ENCODE peak calls at places on chromosomes 13 and 19, in five cellular contexts. Z is mammary epithelial cell, P is osteoblast, G is colonic mucosa, A is endothelial cell of umbilical vein. T is an unnamed sample.

GRCh38 chr13:23867027-23867491 is 22.1 kb downstream of the MIPEP start:
- DNase-seq in Z (peak; percentile 24), P (peak; percentile 56), G (no peak), A (peak; percentile 30), T (peak; percentile 63)

GRCh38 chr19:12527034-12527836 is 24.0 kb downstream of the ZNF564 start:
- DNase-seq in Z (peak; percentile 17), P (no peak), G (no peak), A (peak; percentile 26), T (peak; percentile 32)

GRCh38 chr19:48480151-48480475 is 10.9 kb downstream of the CYTH2 start:
- DNase-seq in Z (no peak), P (peak; percentile 87), G (peak; percentile 45), A (peak; percentile 35), T (peak; percentile 32)

GRCh38 chr13:95679722-95680121 is 2.8 kb downstream of the DNAJC3 start:
- DNase-seq in Z (no peak), P (no peak), G (no peak), A (peak; percentile 10), T (no peak)

GRCh38 chr19:45424191-45425058 is 708 bp upstream of the ERCC1 start:
- DNase-seq in Z (peak; percentile 97), P (peak; percentile 97), G (peak; percentile 70), A (peak; percentile 95), T (peak; percentile 96)

GRCh38 chr19:29715695-29716581 is 877 bp upstream of the C19orf12 start:
- DNase-seq in Z (no peak), P (no peak), G (peak; percentile 59), A (no peak), T (peak; percentile 6)

GRCh38 chr13:66348745-66349720 is 881.1 kb downstream of the PCDH9 start:
- DNase-seq in Z (no peak), P (peak; percentile 10), G (no peak), A (peak; percentile 7), T (no peak)

GRCh38 chr19:17883627-17884413 is 12.1 kb downstream of the SLC5A5 start:
- DNase-seq in Z (no peak), P (peak; percentile 61), G (no peak), A (no peak), T (no peak)

GRCh38 chr13:35818577-35819165 is 312.5 kb downstream of the DCLK1 start:
- DNase-seq in Z (peak; percentile 13), P (peak; percentile 62), G (no peak), A (peak; percentile 43), T (peak; percentile 49)

GRCh38 chr13:94267581-94267980 is 211.9 kb downstream of the DCT start:
- DNase-seq in Z (no peak), P (no peak), G (no peak), A (no peak), T (no peak)

GRCh38 chr13:39788097-39788496 is 132.6 kb downstream of the COG6 start:
- DNase-seq in Z (no peak), P (no peak), G (no peak), A (peak; percentile 42), T (no peak)

GRCh38 chr13:39787086-39787487 is 131.6 kb downstream of the COG6 start:
- DNase-seq in Z (no peak), P (no peak), G (no peak), A (peak; percentile 73), T (no peak)

GRCh38 chr13:39783051-39783450 is 127.6 kb downstream of the COG6 start:
- DNase-seq in Z (no peak), P (no peak), G (no peak), A (peak; percentile 80), T (peak; percentile 39)

GRCh38 chr13:39784347-39784746 is 128.9 kb downstream of the COG6 start:
- DNase-seq in Z (no peak), P (no peak), G (no peak), A (peak; percentile 84), T (no peak)

DNA sequence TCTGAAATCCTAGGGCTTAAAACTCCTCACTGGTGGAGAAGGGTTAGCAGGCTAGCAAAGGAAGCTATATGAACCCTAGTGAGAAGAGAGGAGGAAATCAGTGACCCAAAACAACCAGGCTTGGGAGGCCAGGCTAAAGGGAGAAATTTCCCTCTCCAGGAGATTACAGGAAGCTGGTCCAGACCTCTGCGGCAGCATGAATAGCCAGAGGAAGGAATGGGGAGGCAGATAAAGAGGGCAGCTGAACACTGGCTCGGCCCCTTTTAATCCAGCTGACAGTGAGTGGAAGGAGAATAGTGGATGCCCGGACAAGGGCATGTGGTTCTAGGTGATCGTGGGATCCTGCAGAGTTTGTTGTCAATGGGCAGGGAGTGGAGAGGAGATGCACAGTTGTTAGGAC is 130.6 kb downstream of the COG6 start:
- DNase-seq in Z (no peak), P (no peak), G (no peak), A (peak; percentile 97), T (no peak)
- TF ChIP-seq CTCF in Z (no peak), P (no peak), G (no peak), A (no peak), T (no peak)

DNA sequence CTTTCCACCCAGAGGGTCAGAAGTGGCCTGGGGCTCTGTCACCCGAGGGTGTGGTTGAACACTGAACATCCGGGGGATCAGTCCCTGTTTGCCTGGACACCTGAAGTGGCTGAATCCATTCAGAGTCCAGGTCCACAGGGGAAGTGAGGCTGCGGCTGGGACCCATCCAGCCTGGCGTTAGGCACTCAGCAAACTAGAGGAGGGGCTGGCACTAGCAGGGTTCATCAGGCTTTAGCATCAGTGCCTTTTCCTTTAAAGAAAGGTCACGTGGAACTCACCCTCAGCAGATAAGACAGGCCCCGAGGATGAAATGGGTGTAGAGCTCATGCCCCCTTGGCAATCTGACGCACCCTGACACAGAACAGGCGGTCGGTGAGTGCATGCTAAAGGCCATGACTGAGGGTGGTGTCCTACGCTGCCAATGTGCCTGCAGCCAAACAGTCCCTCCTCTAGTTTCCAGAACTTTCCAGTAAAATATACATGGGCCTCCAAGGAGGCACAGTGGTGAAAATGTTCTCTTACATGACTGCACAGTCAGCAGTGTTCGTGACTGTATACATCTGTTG is 72.4 kb upstream of the ARHGEF7 start:
- DNase-seq in Z (no peak), P (no peak), G (no peak), A (no peak), T (no peak)
- H3K4me3 ChIP-seq in Z (no peak overlapping the region), P (no peak overlapping the region), G (no peak overlapping the region), A (no peak overlapping the region), T (no peak overlapping the region)

DNA sequence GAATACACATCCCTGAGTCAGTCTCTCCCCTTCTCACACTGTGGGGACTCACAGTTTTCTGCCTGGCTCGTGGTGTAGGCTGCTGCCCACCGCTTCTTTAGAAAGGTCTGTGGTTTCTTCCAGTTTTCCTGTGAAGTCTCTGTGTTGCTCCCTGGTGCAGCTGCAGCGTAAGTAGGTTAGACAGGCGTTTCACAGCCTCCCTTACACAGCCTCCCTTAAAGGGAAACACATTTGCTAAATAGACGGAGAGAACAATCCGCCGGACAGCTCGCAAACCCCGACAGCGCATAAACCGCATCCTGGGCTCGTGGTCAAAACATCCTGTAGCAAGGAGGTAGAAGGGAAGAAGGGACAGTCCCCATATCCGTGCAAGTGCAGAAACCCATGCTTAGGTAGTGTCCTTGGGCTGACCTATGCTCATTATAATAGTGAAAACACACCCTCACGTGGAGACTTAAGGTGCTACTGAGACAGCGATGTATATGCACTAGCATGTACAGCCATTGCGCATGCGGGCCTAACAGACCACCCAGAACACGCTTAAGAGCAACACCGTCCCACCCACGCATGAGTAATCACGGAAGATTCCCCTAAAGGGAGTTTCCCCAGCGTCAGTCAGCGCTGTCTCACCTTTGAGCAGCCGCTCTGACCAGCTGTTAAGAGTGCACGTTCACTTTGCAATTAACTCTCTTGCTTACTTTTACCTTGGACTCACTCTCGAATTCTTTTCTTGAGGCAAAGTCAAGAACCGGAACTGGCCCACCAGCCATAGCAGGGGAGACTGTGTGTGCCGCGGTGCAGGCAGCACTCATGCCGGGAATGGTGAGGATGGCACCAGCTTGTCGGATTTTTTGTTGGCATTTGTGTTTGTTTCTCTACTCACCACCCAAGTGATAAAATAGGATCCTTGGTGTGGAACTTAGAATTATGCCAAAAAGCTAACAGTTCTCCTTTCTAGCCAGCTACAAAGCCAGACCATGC is 16.6 kb downstream of the SIGLEC8 start:
- DNase-seq in Z (peak; percentile 58), P (no peak), G (peak; percentile 44), A (no peak), T (peak; percentile 13)
- TF ChIP-seq CTCF in Z (no peak), P (no peak), G (no peak), A (no peak), T (no peak)

GRCh38 chr13:27969073-27969865 is at the start of gene CDX2:
- DNase-seq in Z (no peak), P (peak; percentile 85), G (peak; percentile 91), A (no peak), T (no peak)
- H3K4me3 ChIP-seq in Z (no peak within 1 kb of the TSS), P (no peak within 1 kb of the TSS), G (peak within 1 kb of the TSS; percentile 75), A (no peak within 1 kb of the TSS), T (no peak within 1 kb of the TSS)

GRCh38 chr19:41691268-41691970 is 3.3 kb upstream of the CEACAM7 start:
- DNase-seq in Z (no peak), P (no peak), G (peak; percentile 55), A (peak; percentile 20), T (peak; percentile 21)
- TF ChIP-seq CTCF in Z (peak; percentile 69), P (peak; percentile 61), G (peak; percentile 64), A (peak; percentile 71), T (peak; percentile 72)

DNA sequence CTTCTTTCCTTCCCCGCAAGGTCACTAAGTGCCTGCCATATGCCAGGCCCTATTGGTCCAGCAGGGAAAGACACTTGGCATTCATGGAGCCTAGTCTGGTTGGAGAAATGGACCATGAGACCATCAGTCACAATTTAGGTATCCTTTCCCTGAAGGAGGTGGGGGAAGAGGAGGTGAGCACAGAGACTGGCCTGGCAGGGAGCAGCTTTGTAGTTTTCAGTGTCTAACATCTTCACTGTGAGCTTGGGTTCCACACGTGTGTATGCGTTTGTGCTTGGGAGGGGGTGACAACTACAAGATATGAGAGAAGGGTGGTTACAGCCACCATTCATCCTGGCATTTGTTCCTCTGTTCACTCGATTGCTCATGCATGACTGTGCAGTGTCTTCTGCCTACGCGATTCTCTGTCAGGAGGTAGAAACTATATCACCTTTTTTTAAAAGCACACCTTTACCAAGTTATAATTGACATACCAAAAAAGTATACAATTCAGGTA is 5.3 kb upstream of the MZF1 start:
- DNase-seq in Z (no peak), P (no peak), G (no peak), A (no peak), T (peak; percentile 32)
- H3K4me3 ChIP-seq in Z (no peak overlapping the region), P (no peak overlapping the region), G (no peak overlapping the region), A (no peak overlapping the region), T (no peak overlapping the region)

T was measured in epithelial cell of esophagus.